ENCODE peak calls at places on chromosomes 6 and 20, in eight cellular contexts. W is cerebellar cortex; N is stimulated activated CD4-positive, alpha-beta T cell treated with anti-CD3 and anti-CD28 coated beads, Interleukin-12 subunit alpha, Interleukin-12 subunit beta, amount 100 ng/mL, for 24 hours; M is T-helper 1 cell; K is aorta; X is NCI-H69; P is left cardiac atrium; F is HFF-Myc. L is an unnamed sample.
A peak's percentile ranks its signal among the peaks of the same experiment; 100 is the strongest.

GRCh38 chr20:32344835-32345506 is 13.2 kb upstream of the ASXL1 start:
- DNase-seq in M (no peak), P (no peak), N (no peak), F (no peak), W (no peak), X (peak; percentile 73), K (no peak), L (no peak)

GRCh38 chr6:108518714-108519576 is 41.8 kb upstream of the FOXO3 start:
- DNase-seq in N (no peak), P (no peak), X (peak; percentile 65), K (no peak), M (no peak), W (peak; percentile 27), F (peak; percentile 26), L (no peak)

GRCh38 chr6:128070406-128070805 is 169.5 kb upstream of the THEMIS start:
- DNase-seq in W (no peak), F (no peak), N (no peak), K (no peak), X (no peak), P (no peak), M (no peak), L (no peak)

GRCh38 chr20:14992071-14992654 is 654.8 kb upstream of the FLRT3 start:
- DNase-seq in W (no peak), M (no peak), P (no peak), F (no peak), N (no peak), K (no peak), X (peak; percentile 34), L (no peak)

GRCh38 chr6:40352006-40352405 is 235.2 kb downstream of the LRFN2 start:
- DNase-seq in W (no peak), F (no peak), N (no peak), M (no peak), P (no peak), K (no peak), X (no peak), L (no peak)

GRCh38 chr6:160978141-160978926 is 13.2 kb upstream of the MAP3K4 start:
- DNase-seq in N (no peak), X (no peak), F (no peak), K (no peak), M (no peak), P (no peak), W (no peak), L (no peak)

GRCh38 chr6:33116881-33117711 is 41.3 kb downstream of the HLA-DPB1 start:
- DNase-seq in M (no peak), P (no peak), N (no peak), X (peak; percentile 18), K (no peak), W (peak; percentile 71), F (no peak), L (no peak)

GRCh38 chr6:25446815-25447569 is 167.8 kb downstream of the CARMIL1 start:
- DNase-seq in M (no peak), F (no peak), W (no peak), K (no peak), X (no peak), N (no peak), P (no peak), L (no peak)

GRCh38 chr20:43916875-43917371 is 2.3 kb downstream of the TOX2 start:
- DNase-seq in F (no peak), K (no peak), P (no peak), X (no peak), N (no peak), M (no peak), W (no peak), L (no peak)

GRCh38 chr6:43927525-43928210 is 157.7 kb downstream of the VEGFA start:
- DNase-seq in N (no peak), W (no peak), P (no peak), M (no peak), F (no peak), X (peak; percentile 48), K (peak; percentile 46), L (no peak)

GRCh38 chr6:115360602-115361325 is 699.9 kb downstream of the FRK start:
- DNase-seq in X (peak; percentile 72), P (no peak), N (no peak), M (no peak), F (no peak), K (no peak), W (no peak), L (peak; percentile 37)

GRCh38 chr20:53737404-53738038 is 143.9 kb upstream of the ZNF217 start:
- DNase-seq in N (no peak), M (no peak), W (no peak), X (no peak), K (no peak), F (no peak), P (no peak), L (no peak)

GRCh38 chr20:64233725-64234124 is 21.8 kb upstream of the PCMTD2 start:
- DNase-seq in P (peak; percentile 76), W (peak; percentile 20), K (peak; percentile 43), M (no peak), N (no peak), F (no peak), X (no peak), L (no peak)

GRCh38 chr20:7094438-7094997 is 327.0 kb downstream of the BMP2 start:
- DNase-seq in F (peak; percentile 10), W (no peak), P (no peak), N (no peak), X (peak; percentile 93), M (no peak), K (no peak), L (peak; percentile 72)

GRCh38 chr6:42404494-42404893 is 47.2 kb downstream of the TRERF1 start:
- DNase-seq in M (no peak), K (no peak), X (peak; percentile 44), N (peak; percentile 26), W (no peak), F (peak; percentile 52), P (peak; percentile 58), L (no peak)

GRCh38 chr6:22030730-22031619 is 265.9 kb downstream of the PRL start:
- DNase-seq in W (no peak), M (no peak), K (no peak), X (no peak), P (no peak), N (no peak), F (no peak), L (no peak)

GRCh38 chr6:22081709-22082108 is 215.1 kb downstream of the PRL start:
- DNase-seq in X (no peak), F (no peak), P (no peak), N (no peak), M (no peak), K (no peak), W (no peak), L (no peak)

GRCh38 chr20:11454966-11455799 is 462.5 kb upstream of the BTBD3 start:
- DNase-seq in K (no peak), N (no peak), F (peak; percentile 72), X (no peak), M (no peak), W (no peak), P (no peak), L (no peak)

GRCh38 chr20:31695849-31696804 is 26.5 kb downstream of the BCL2L1 start:
- DNase-seq in F (no peak), X (no peak), N (no peak), K (no peak), M (no peak), P (no peak), W (no peak), L (no peak)

GRCh38 chr6:159487636-159488035 is 205.4 kb downstream of the SOD2 start:
- DNase-seq in X (no peak), F (no peak), M (no peak), K (no peak), P (no peak), N (no peak), W (no peak), L (no peak)

GRCh38 chr6:108123946-108124345 is 41.9 kb upstream of the NR2E1 start:
- DNase-seq in P (no peak), K (no peak), W (no peak), X (peak; percentile 83), N (no peak), F (no peak), M (no peak), L (no peak)

GRCh38 chr6:885051-885590 is 192.2 kb upstream of the EXOC2 start:
- DNase-seq in M (no peak), X (no peak), N (no peak), K (no peak), F (no peak), P (no peak), W (no peak), L (no peak)

GRCh38 chr6:63663147-63663877 is 27.7 kb downstream of the PHF3 start:
- DNase-seq in F (no peak), N (no peak), M (no peak), K (no peak), P (no peak), W (no peak), X (no peak), L (no peak)

GRCh38 chr6:36514554-36515456 is 32.5 kb downstream of the STK38 start:
- DNase-seq in M (no peak), X (peak; percentile 27), K (no peak), P (no peak), W (no peak), N (no peak), F (no peak), L (no peak)

GRCh38 chr6:155889405-155889804 is 433.8 kb upstream of the NOX3 start:
- DNase-seq in W (no peak), N (no peak), F (no peak), P (no peak), K (no peak), M (no peak), X (no peak), L (no peak)

GRCh38 chr20:21918398-21918797 is 212.9 kb downstream of the PAX1 start:
- DNase-seq in F (no peak), W (no peak), M (no peak), N (no peak), X (no peak), K (no peak), P (no peak), L (no peak)

GRCh38 chr6:166156942-166157341 is 10.7 kb downstream of the TBXT start:
- DNase-seq in X (no peak), P (no peak), W (peak; percentile 13), K (no peak), M (no peak), F (no peak), N (no peak), L (peak; percentile 18)

GRCh38 chr6:14861491-14861943 is 384.4 kb upstream of the JARID2 start:
- DNase-seq in X (no peak), W (no peak), N (no peak), M (no peak), P (no peak), F (no peak), K (no peak), L (no peak)

GRCh38 chr20:32634041-32634805 is 39.5 kb downstream of the C20orf203 start:
- DNase-seq in N (no peak), M (no peak), X (peak; percentile 45), F (no peak), K (no peak), P (no peak), W (no peak), L (peak; percentile 50)

GRCh38 chr6:30683980-30684338 is 2.5 kb downstream of the PPP1R18 start:
- DNase-seq in M (no peak), X (no peak), N (no peak), K (no peak), W (no peak), P (peak; percentile 21), F (no peak), L (no peak)

GRCh38 chr6:20946037-20946436 is 411.8 kb downstream of the CDKAL1 start:
- DNase-seq in P (no peak), K (no peak), F (no peak), N (no peak), W (no peak), M (no peak), X (peak; percentile 42), L (no peak)